ENCODE peak calls at places on chromosomes 2 and 18, in ten cellular contexts. F, I, T, C, Z, P, D, W, O and U are unnamed samples.

GRCh38 chr2:207135801-207136457 is 29.8 kb downstream of the KLF7 start:
- DNase-seq in F (no peak), I (no peak), T (no peak), C (no peak), Z (no peak), P (peak; percentile 84), D (no peak), W (no peak), O (no peak), U (no peak)

GRCh38 chr2:181231886-181232644 is 225.1 kb upstream of the ITGA4 start:
- DNase-seq in F (no peak), I (no peak), T (no peak), C (no peak), Z (no peak), P (no peak), D (no peak), W (no peak), O (no peak), U (no peak)

GRCh38 chr2:64104944-64105343 is 39.3 kb downstream of the PELI1 start:
- DNase-seq in F (no peak), I (no peak), T (no peak), C (no peak), Z (no peak), P (no peak), D (no peak), W (no peak), O (no peak), U (no peak)

GRCh38 chr2:13638181-13638580 is 921.4 kb downstream of the TRIB2 start:
- DNase-seq in F (peak; percentile 18), I (no peak), T (no peak), C (no peak), Z (no peak), P (no peak), D (no peak), W (no peak), O (no peak), U (no peak)

GRCh38 chr18:80137976-80138375 is 28.9 kb downstream of the ADNP2 start:
- DNase-seq in F (no peak), I (no peak), T (no peak), C (no peak), Z (no peak), P (no peak), D (no peak), W (no peak), O (no peak), U (no peak)

GRCh38 chr18:23872701-23873550 is 141.6 kb upstream of the TTC39C start:
- DNase-seq in F (no peak), I (no peak), T (no peak), C (no peak), Z (no peak), P (no peak), D (peak; percentile 84), W (no peak), O (no peak), U (no peak)

GRCh38 chr2:20153131-20153851 is 71.6 kb downstream of the SDC1 start:
- DNase-seq in F (no peak), I (no peak), T (no peak), C (no peak), Z (no peak), P (no peak), D (no peak), W (no peak), O (no peak), U (no peak)

GRCh38 chr2:6637329-6637728 is 228.4 kb downstream of the CMPK2 start:
- DNase-seq in F (no peak), I (no peak), T (no peak), C (no peak), Z (no peak), P (no peak), D (no peak), W (no peak), O (no peak), U (no peak)

GRCh38 chr2:7671312-7671711 is 754.1 kb downstream of the RNF144A start:
- DNase-seq in F (no peak), I (no peak), T (peak; percentile 30), C (no peak), Z (peak; percentile 83), P (no peak), D (no peak), W (no peak), O (no peak), U (no peak)

GRCh38 chr2:64228126-64228678 is 84.0 kb upstream of the PELI1 start:
- DNase-seq in F (peak; percentile 53), I (peak; percentile 79), T (peak; percentile 86), C (peak; percentile 10), Z (peak; percentile 88), P (peak; percentile 86), D (peak; percentile 74), W (peak; percentile 85), O (peak; percentile 93), U (peak; percentile 60)

GRCh38 chr2:173657996-173658717 is 303.5 kb downstream of the CDCA7 start:
- DNase-seq in F (peak; percentile 97), I (no peak), T (no peak), C (peak; percentile 87), Z (no peak), P (no peak), D (no peak), W (no peak), O (no peak), U (no peak)

GRCh38 chr2:174553811-174554493 is 43.7 kb downstream of the WIPF1 start:
- DNase-seq in F (no peak), I (peak; percentile 57), T (no peak), C (no peak), Z (no peak), P (peak; percentile 63), D (no peak), W (no peak), O (no peak), U (no peak)

DNA sequence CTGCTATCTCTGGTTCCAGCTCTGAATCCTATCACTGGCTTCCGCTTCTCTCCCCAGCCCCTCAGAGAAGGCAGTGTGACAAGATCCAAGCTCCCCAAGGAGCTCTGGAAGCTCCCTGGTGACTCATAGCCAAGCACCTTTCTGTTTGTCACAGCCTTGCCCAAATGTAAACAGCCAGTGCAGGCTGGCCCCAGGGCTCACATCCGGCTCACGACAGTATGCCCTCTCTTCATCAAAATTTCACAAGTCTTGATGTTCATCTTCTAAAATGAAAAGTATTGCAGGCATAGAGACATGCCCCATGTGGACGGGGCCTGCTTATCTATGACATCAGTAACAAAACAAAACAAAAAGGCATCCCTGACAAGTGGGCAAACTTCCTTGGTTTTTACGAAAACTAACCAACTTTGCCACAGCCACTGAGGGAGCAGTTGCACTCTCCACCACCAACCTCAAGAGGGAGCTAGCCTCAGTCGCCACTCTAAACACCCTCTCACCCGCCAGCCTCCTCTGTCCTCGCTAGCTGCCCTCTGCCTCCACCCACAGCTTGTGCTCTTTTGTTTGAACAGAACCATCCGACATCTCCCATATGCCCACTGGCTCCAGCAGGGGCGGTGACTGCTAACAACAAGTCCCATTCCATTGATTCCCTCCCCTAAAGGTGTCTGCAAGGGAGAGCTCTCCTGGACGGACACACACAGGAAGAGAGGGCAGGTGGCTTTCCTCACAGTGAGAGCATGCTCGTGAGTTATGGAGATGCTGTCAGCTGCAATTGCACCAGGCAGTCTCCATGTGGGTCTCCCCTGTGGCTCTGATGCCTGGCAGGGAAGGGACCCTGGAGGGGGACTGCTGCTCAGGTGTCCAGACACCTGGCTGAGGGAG is 71.0 kb upstream of the DAPL1 start:
- DNase-seq in F (no peak), I (no peak), T (no peak), C (no peak), Z (no peak), P (peak; percentile 27), D (peak; percentile 78), W (no peak), O (peak; percentile 55), U (no peak)
- TF ChIP-seq CTCF in F (peak; percentile 10), I (no peak), T (no peak), C (peak; percentile 20), Z (no peak), P (peak; percentile 58), D (peak; percentile 54), W (no peak), O (peak; percentile 39), U (peak; percentile 43)

GRCh38 chr2:136086253-136087016 is 31.5 kb downstream of the CXCR4 start:
- DNase-seq in F (no peak), I (no peak), T (no peak), C (no peak), Z (no peak), P (no peak), D (no peak), W (no peak), O (no peak), U (no peak)
- TF ChIP-seq CTCF in F (no peak), I (no peak), T (no peak), C (no peak), Z (no peak), P (no peak), D (no peak), W (no peak), O (no peak), U (no peak)

GRCh38 chr2:187497140-187497539 is 49.1 kb upstream of the CALCRL start:
- DNase-seq in F (no peak), I (no peak), T (no peak), C (no peak), Z (no peak), P (no peak), D (no peak), W (no peak), O (no peak), U (no peak)

GRCh38 chr2:187493877-187494568 is 46.0 kb upstream of the CALCRL start:
- DNase-seq in F (no peak), I (no peak), T (no peak), C (no peak), Z (no peak), P (no peak), D (no peak), W (no peak), O (no peak), U (no peak)

GRCh38 chr2:187499941-187500532 is 52.0 kb upstream of the CALCRL start:
- DNase-seq in F (peak; percentile 66), I (peak; percentile 26), T (peak; percentile 57), C (peak; percentile 29), Z (peak; percentile 48), P (peak; percentile 54), D (no peak), W (peak; percentile 10), O (peak; percentile 67), U (peak; percentile 45)

GRCh38 chr2:187500585-187501359 is 52.7 kb upstream of the CALCRL start:
- DNase-seq in F (peak; percentile 84), I (no peak), T (no peak), C (peak; percentile 27), Z (no peak), P (peak; percentile 45), D (no peak), W (no peak), O (no peak), U (no peak)

GRCh38 chr2:187497858-187498463 is 49.9 kb upstream of the CALCRL start:
- DNase-seq in F (no peak), I (no peak), T (no peak), C (no peak), Z (no peak), P (peak; percentile 17), D (no peak), W (no peak), O (no peak), U (no peak)
- TF ChIP-seq CTCF in F (peak; percentile 48), I (peak; percentile 54), T (peak; percentile 53), C (peak; percentile 60), Z (peak; percentile 49), P (peak; percentile 24), D (peak; percentile 15), W (no peak), O (no peak), U (peak; percentile 80)

DNA sequence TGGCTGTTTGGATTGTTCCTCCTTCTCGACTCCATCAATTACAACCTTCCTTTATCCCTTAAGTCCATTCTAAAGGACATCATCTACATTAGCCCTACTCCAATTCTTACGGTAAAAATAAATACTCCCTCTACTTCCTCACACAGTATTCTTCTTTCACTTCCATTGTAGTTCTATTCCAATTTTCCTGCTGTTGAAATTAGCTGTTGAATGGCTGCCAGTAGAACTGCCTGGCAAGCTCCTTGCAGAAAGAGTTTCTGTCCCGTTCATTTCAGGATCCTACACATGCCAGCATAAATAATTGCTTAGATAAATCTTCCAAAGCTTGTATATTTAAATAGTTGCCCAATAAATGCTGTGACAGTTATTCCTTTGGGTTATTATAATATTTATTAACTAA is 459.3 kb upstream of the TRIB2 start:
- DNase-seq in F (no peak), I (no peak), T (no peak), C (no peak), Z (no peak), P (no peak), D (no peak), W (no peak), O (no peak), U (no peak)
- TF ChIP-seq CTCF in F (no peak), I (no peak), T (no peak), C (no peak), Z (no peak), P (no peak), D (no peak), W (no peak), O (no peak), U (no peak)